ENCODE peak calls at places on chromosome 2, in four cellular contexts. F, X, Y and M are unnamed samples.

GRCh38 chr2:179953359-179953758 is 53.7 kb downstream of the CWC22 start:
- DNase-seq in F (no peak), X (no peak), Y (no peak), M (no peak)

GRCh38 chr2:236089271-236090026 is 78.7 kb downstream of the GBX2 start:
- DNase-seq in F (no peak), X (no peak), Y (no peak), M (no peak)

GRCh38 chr2:240831594-240832204 is 11.7 kb upstream of the KIF1A start:
- DNase-seq in F (no peak), X (no peak), Y (no peak), M (no peak)

GRCh38 chr2:70983506-70984227 is 5.2 kb downstream of the ANKRD53 start:
- DNase-seq in F (no peak), X (no peak), Y (peak; percentile 24), M (peak; percentile 25)

GRCh38 chr2:219611866-219612604 is 14.4 kb downstream of the STK11IP start:
- DNase-seq in F (no peak), X (no peak), Y (no peak), M (no peak)

GRCh38 chr2:74712223-74713053 is 58.4 kb downstream of the SEMA4F start:
- DNase-seq in F (no peak), X (no peak), Y (no peak), M (no peak)

GRCh38 chr2:165927353-165927752 is 26.2 kb downstream of the TTC21B start:
- DNase-seq in F (no peak), X (no peak), Y (no peak), M (no peak)

GRCh38 chr2:177467646-177468045 is 75.1 kb downstream of the AGPS start:
- DNase-seq in F (no peak), X (no peak), Y (no peak), M (no peak)

GRCh38 chr2:28626891-28627421 is 124.7 kb upstream of the PPP1CB start:
- DNase-seq in F (no peak), X (no peak), Y (peak; percentile 91), M (no peak)

GRCh38 chr2:43484323-43484930 is 111.4 kb downstream of the THADA start:
- DNase-seq in F (no peak), X (no peak), Y (no peak), M (no peak)

GRCh38 chr2:71843391-71843850 is 304.2 kb downstream of the CYP26B1 start:
- DNase-seq in F (no peak), X (no peak), Y (no peak), M (no peak)

GRCh38 chr2:38898256-38898655 is 8.6 kb downstream of the ARHGEF33 start:
- DNase-seq in F (no peak), X (no peak), Y (no peak), M (no peak)

GRCh38 chr2:85813211-85813977 is 59.6 kb downstream of the ATOH8 start:
- DNase-seq in F (no peak), X (no peak), Y (no peak), M (no peak)

GRCh38 chr2:74860521-74860920 is 26.6 kb downstream of the HK2 start:
- DNase-seq in F (no peak), X (no peak), Y (no peak), M (no peak)

GRCh38 chr2:54895735-54896134 is 154.5 kb downstream of the RTN4 start:
- DNase-seq in F (no peak), X (no peak), Y (no peak), M (no peak)

GRCh38 chr2:177265386-177265690 is 811 bp upstream of the NFE2L2 start:
- DNase-seq in F (peak; percentile 41), X (no peak), Y (no peak), M (peak; percentile 56)

GRCh38 chr2:229463941-229464340 is 192.9 kb upstream of the PID1 start:
- DNase-seq in F (no peak), X (no peak), Y (no peak), M (no peak)

GRCh38 chr2:224584111-224584764 is 925 bp downstream of the CUL3 start:
- DNase-seq in F (no peak), X (peak; percentile 12), Y (no peak), M (peak; percentile 26)

GRCh38 chr2:158228943-158229508 is 127.3 kb downstream of the UPP2 start:
- DNase-seq in F (no peak), X (no peak), Y (no peak), M (no peak)

GRCh38 chr2:232329716-232330067 is 48.9 kb upstream of the ALPP start:
- DNase-seq in F (no peak), X (no peak), Y (peak; percentile 51), M (no peak)

GRCh38 chr2:101793277-101793969 is 95.9 kb downstream of the MAP4K4 start:
- DNase-seq in F (no peak), X (no peak), Y (no peak), M (no peak)

GRCh38 chr2:101792208-101792607 is 94.7 kb downstream of the MAP4K4 start:
- DNase-seq in F (no peak), X (no peak), Y (no peak), M (no peak)

GRCh38 chr2:101794141-101794540 is 96.6 kb downstream of the MAP4K4 start:
- DNase-seq in F (no peak), X (no peak), Y (no peak), M (no peak)

GRCh38 chr2:101796825-101797600 is 99.5 kb downstream of the MAP4K4 start:
- DNase-seq in F (no peak), X (no peak), Y (no peak), M (no peak)

DNA sequence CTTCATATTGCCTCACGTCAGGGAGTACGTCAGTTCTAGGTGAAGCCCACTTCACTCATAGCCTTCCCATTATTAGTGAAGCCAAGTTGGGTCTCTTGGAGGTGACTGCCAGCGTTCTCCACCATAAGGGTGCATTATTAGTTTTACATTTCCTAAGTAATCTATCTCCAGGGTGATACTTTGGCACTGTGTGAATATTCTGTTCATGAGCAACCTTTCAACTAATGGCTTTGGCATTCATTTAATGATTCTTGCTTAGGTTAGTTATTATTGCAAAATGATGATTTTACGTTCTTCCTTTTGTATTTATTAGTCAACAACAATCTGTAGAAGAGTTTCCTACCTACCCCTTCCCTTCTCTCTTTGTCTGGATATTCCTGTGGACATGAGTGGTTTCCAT is 97.5 kb downstream of the MAP4K4 start:
- DNase-seq in F (no peak), X (no peak), Y (no peak), M (no peak)
- TF ChIP-seq CTCF in F (no peak), X (no peak), Y (no peak), M (no peak)

GRCh38 chr2:2681611-2682295 is 350.7 kb upstream of the MYT1L start:
- DNase-seq in F (no peak), X (no peak), Y (no peak), M (no peak)

GRCh38 chr2:2686228-2686627 is 355.2 kb upstream of the MYT1L start:
- DNase-seq in F (no peak), X (no peak), Y (no peak), M (no peak)

GRCh38 chr2:2682700-2683342 is 351.7 kb upstream of the MYT1L start:
- DNase-seq in F (no peak), X (no peak), Y (peak; percentile 53), M (no peak)

GRCh38 chr2:2683581-2683980 is 352.5 kb upstream of the MYT1L start:
- DNase-seq in F (no peak), X (no peak), Y (no peak), M (no peak)

DNA sequence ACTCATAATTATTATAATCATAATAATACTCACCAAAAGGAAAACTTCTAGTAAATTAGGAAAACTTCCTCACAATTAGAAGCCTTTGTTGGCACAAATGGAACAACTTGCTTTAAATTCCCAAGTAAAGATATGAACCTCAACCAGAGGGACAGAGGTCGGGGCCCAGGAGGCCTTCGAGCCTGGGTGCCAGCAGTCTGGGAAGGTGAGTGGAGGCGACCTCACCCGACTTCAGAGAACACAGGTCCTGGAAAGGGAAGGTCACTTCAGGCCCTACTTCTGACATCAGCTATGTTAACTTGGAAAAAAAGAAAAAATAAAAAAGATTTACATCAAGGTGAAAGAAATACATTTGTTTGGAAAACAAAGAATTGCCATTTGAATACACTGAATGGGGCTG is 350.0 kb upstream of the MYT1L start:
- DNase-seq in F (no peak), X (no peak), Y (no peak), M (no peak)
- TF ChIP-seq CTCF in F (no peak), X (no peak), Y (no peak), M (no peak)

DNA sequence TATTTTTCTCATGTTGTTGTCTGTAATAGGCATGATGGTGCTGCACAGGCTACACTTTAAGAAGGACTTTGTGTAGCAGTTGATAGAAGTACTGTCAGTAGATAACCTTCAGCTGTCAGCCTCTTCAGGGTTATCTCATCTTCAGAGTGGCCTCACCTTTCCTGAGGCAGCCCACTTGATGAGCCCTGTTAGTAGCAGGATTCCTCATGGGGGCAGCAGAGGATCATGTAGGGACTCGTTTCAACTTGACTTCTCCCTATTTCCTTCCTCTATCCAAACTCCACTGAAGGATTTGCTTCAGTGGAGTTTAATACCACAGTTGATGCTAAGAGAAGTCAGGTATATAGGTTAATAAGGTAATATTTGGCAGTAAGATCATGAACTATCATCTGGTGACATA is 530.3 kb upstream of the FSIP2 start:
- DNase-seq in F (no peak), X (peak; percentile 26), Y (no peak), M (no peak)
- TF ChIP-seq CTCF in F (no peak), X (peak; percentile 73), Y (no peak), M (peak; percentile 20)

GRCh38 chr2:216405588-216405987 is 6.7 kb upstream of the SMARCAL1 start:
- DNase-seq in F (no peak), X (no peak), Y (no peak), M (no peak)

GRCh38 chr2:216410550-216410949 is 1.7 kb upstream of the SMARCAL1 start:
- DNase-seq in F (no peak), X (no peak), Y (no peak), M (no peak)

GRCh38 chr2:216406861-216407260 is 5.4 kb upstream of the SMARCAL1 start:
- DNase-seq in F (no peak), X (no peak), Y (no peak), M (no peak)

GRCh38 chr2:216412022-216412999 is at the start of gene SMARCAL1:
- DNase-seq in F (peak; percentile 98), X (peak; percentile 99), Y (peak; percentile 99), M (peak; percentile 99)

GRCh38 chr2:216408426-216409315 is 3.6 kb upstream of the SMARCAL1 start:
- DNase-seq in F (no peak), X (no peak), Y (no peak), M (no peak)
- TF ChIP-seq CTCF in F (no peak), X (no peak), Y (no peak), M (no peak)

GRCh38 chr2:144453486-144454158 is 66.3 kb downstream of the ZEB2 start:
- DNase-seq in F (no peak), X (no peak), Y (no peak), M (no peak)
- TF ChIP-seq CTCF in F (no peak), X (no peak), Y (no peak), M (no peak)

DNA sequence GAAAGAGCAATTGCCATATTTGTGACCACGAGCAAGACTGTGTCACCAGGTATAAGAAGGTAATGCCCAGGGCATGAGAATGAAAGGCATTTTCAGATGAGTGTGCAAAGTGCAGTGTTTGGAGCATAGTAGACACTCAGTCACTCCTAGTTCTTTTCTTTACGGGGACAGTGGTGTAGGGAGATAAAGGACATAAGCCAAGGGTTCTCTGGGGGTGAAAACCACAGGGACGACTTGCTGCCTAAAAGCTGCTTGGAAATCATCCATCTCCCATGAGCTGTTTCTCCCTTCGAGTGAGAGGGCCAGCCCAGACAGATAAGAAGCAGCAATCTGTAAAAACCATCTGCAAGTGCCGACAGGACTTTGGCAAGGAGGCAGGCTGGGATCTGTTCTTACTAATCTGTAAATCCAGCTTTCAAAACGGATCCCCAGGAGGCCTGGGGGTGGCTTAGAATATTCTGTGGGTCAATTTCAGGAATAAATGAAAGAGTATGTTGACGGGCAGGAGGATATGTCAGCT is 221.6 kb downstream of the LPIN1 start:
- DNase-seq in F (no peak), X (no peak), Y (no peak), M (no peak)
- TF ChIP-seq CTCF in F (no peak), X (no peak), Y (no peak), M (no peak)

GRCh38 chr2:208101716-208102631 is 22.4 kb downstream of the CRYGD start:
- DNase-seq in F (no peak), X (no peak), Y (no peak), M (no peak)
- TF ChIP-seq CTCF in F (no peak), X (peak; percentile 66), Y (no peak), M (no peak)